ENCODE peak calls at places on chromosome 20, in six cellular contexts. C is transverse colon, V is mucosa of descending colon, M is thoracic aorta, K is ovary, T is lower lobe of right lung. B is an unnamed sample.

GRCh38 chr20:37669062-37669772 is 24.6 kb upstream of the CTNNBL1 start:
- DNase-seq in C (no peak), V (no peak), M (no peak), K (no peak), T (no peak), B (no peak)

GRCh38 chr20:3227511-3227910 is 11.5 kb downstream of the SLC4A11 start:
- DNase-seq in C (no peak), V (no peak), M (no peak), K (no peak), T (no peak), B (no peak)

GRCh38 chr20:49859807-49860206 is 47.2 kb downstream of the SLC9A8 start:
- DNase-seq in C (no peak), V (no peak), M (no peak), K (no peak), T (no peak), B (no peak)

GRCh38 chr20:63318391-63319163 is 25.6 kb downstream of the COL20A1 start:
- DNase-seq in C (no peak), V (no peak), M (no peak), K (peak; percentile 5), T (no peak), B (no peak)

GRCh38 chr20:36845288-36845969 is 30.5 kb upstream of the TLDC2 start:
- DNase-seq in C (no peak), V (peak; percentile 2), M (no peak), K (no peak), T (no peak), B (no peak)

GRCh38 chr20:47774081-47774777 is 11.1 kb downstream of the SULF2 start:
- DNase-seq in C (peak; percentile 57), V (peak; percentile 71), M (no peak), K (no peak), T (no peak), B (no peak)

GRCh38 chr20:25992146-25992545 is 295.5 kb upstream of the ZNF337 start:
- DNase-seq in C (no peak), V (no peak), M (no peak), K (no peak), T (no peak), B (no peak)

GRCh38 chr20:11389188-11389587 is 528.5 kb upstream of the BTBD3 start:
- DNase-seq in C (no peak), V (no peak), M (no peak), K (no peak), T (no peak), B (no peak)

GRCh38 chr20:38800882-38801281 is 4.6 kb upstream of the PPP1R16B start:
- DNase-seq in C (no peak), V (no peak), M (no peak), K (no peak), T (no peak), B (no peak)

GRCh38 chr20:32456869-32457421 is 98.8 kb downstream of the ASXL1 start:
- DNase-seq in C (no peak), V (no peak), M (no peak), K (peak; percentile 63), T (no peak), B (no peak)

GRCh38 chr20:47161411-47161810 is 195.1 kb downstream of the ZMYND8 start:
- DNase-seq in C (no peak), V (no peak), M (no peak), K (no peak), T (no peak), B (no peak)

GRCh38 chr20:1033751-1034419 is 31.8 kb upstream of the RSPO4 start:
- DNase-seq in C (no peak), V (no peak), M (no peak), K (no peak), T (peak; percentile 76), B (peak; percentile 47)

GRCh38 chr20:20549267-20549612 is 163.2 kb downstream of the RALGAPA2 start:
- DNase-seq in C (no peak), V (peak; percentile 16), M (no peak), K (no peak), T (no peak), B (no peak)

GRCh38 chr20:381581-382290 is 1.2 kb downstream of the TRIB3 start:
- DNase-seq in C (peak; percentile 87), V (peak; percentile 82), M (peak; percentile 12), K (peak; percentile 42), T (peak; percentile 87), B (peak; percentile 65)

GRCh38 chr20:3242167-3242692 is 3.2 kb upstream of the SLC4A11 start:
- DNase-seq in C (no peak), V (no peak), M (no peak), K (no peak), T (no peak), B (no peak)

GRCh38 chr20:32969356-32970114 is 34.7 kb downstream of the SUN5 start:
- DNase-seq in C (no peak), V (no peak), M (no peak), K (no peak), T (no peak), B (no peak)

GRCh38 chr20:24771651-24772061 is 177.4 kb upstream of the CST7 start:
- DNase-seq in C (no peak), V (no peak), M (no peak), K (no peak), T (no peak), B (no peak)

GRCh38 chr20:4815618-4816017 is 93.9 kb downstream of the PRND start:
- DNase-seq in C (no peak), V (no peak), M (no peak), K (no peak), T (no peak), B (no peak)

GRCh38 chr20:51803157-51803854 is 985 bp upstream of the SALL4 start:
- DNase-seq in C (no peak), V (no peak), M (no peak), K (no peak), T (no peak), B (no peak)

GRCh38 chr20:1870792-1871550 is 24.2 kb upstream of the SIRPA start:
- DNase-seq in C (no peak), V (no peak), M (no peak), K (no peak), T (no peak), B (no peak)

GRCh38 chr20:15446373-15446772 is 1109.0 kb upstream of the FLRT3 start:
- DNase-seq in C (no peak), V (no peak), M (no peak), K (peak; percentile 8), T (no peak), B (no peak)

GRCh38 chr20:42598586-42598985 is 591.1 kb downstream of the PTPRT start:
- DNase-seq in C (no peak), V (peak; percentile 6), M (no peak), K (no peak), T (no peak), B (no peak)

GRCh38 chr20:42604998-42605970 is 584.4 kb downstream of the PTPRT start:
- DNase-seq in C (no peak), V (no peak), M (no peak), K (no peak), T (no peak), B (no peak)

DNA sequence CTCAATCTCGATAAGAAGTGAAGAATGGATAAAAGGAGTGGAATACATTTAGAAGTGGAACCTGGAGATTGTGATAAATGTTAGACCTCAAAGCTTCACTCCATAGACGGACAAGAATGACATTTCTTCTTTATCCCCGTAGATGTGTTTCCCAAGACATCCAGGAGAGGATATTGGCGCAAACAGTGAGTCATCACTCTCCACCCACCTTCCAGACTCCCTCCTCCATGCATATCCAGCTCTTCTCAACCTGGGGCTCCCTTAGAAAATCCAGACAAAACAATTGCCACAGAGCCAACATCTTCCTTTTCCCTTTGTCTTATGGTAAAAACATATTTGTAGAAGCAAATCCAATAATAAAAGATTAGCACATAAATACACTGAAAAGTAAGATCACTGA is 586.1 kb downstream of the PTPRT start:
- DNase-seq in C (no peak), V (no peak), M (no peak), K (no peak), T (no peak), B (no peak)
- H3K9me3 ChIP-seq in C (no peaks in the 10 kb centered on the region), V (no peaks in the 10 kb centered on the region), M (no peaks in the 10 kb centered on the region), K (no peaks in the 10 kb centered on the region), T (no peaks in the 10 kb centered on the region), B (no peaks in the 10 kb centered on the region)

DNA sequence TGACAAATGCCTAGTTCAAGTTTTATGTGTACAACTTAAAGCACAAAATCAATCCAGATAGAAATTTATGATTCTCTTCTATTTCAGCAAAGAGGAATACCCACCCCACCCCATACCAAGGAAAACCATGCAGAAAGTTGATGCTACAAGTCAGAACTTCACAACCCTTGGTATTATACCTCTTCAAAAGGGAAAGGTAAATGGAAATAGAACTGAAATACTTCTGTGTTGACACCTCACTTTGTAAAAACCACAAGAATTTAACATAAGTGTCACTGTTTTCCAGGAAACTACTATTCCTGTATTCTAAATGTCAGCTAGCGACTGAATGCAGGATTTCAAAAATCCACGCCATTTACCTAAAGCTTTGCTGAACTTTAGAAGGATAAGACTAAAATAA is 3.7 kb downstream of the CPNE1 start:
- DNase-seq in C (no peak), V (no peak), M (no peak), K (no peak), T (no peak), B (no peak)
- H3K4me1 ChIP-seq in C (peaks cover 21% of the 10 kb centered on the region), V (peaks cover 43% of the 10 kb centered on the region), M (peaks cover 33% of the 10 kb centered on the region), K (peaks cover 13% of the 10 kb centered on the region), T (peaks cover 73% of the 10 kb centered on the region), B (peaks cover 17% of the 10 kb centered on the region)

GRCh38 chr20:14148042-14148441 is 152.7 kb downstream of the MACROD2 start:
- DNase-seq in C (no peak), V (no peak), M (no peak), K (no peak), T (no peak), B (no peak)
- H3K9me3 ChIP-seq in C (no peaks in the 10 kb centered on the region), V (no peaks in the 10 kb centered on the region), M (no peaks in the 10 kb centered on the region), K (no peaks in the 10 kb centered on the region), T (no peaks in the 10 kb centered on the region), B (no peaks in the 10 kb centered on the region)

GRCh38 chr20:53917145-53918009 is 153.0 kb downstream of the BCAS1 start:
- DNase-seq in C (peak; percentile 59), V (peak; percentile 67), M (no peak), K (peak; percentile 34), T (no peak), B (peak; percentile 13)
- H3K4me1 ChIP-seq in C (peaks cover 28% of the 10 kb centered on the region), V (peaks cover 24% of the 10 kb centered on the region), M (peaks cover 11% of the 10 kb centered on the region), K (peaks cover 11% of the 10 kb centered on the region), T (peaks cover 33% of the 10 kb centered on the region), B (peaks cover 37% of the 10 kb centered on the region)

DNA sequence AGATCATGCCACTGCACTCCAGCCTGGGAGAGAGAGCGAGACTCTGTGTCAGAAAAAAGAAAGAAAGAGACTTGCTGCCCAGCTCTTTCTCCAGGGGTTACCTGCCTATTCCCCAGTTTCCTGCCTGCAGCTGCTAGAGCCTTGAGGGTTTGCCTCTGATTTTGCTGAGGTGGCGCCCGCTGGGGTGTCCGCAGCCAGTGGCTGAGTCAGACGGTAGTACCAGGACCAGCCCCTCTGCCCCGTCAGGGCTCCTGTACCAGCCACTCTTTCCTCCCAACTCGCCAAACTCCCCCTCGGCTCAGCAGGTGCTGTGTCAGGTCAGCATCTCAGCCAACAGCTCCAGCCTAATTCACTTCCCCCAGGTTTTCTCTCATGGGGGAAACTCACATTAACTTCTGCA is 7.4 kb upstream of the LSM14B start:
- DNase-seq in C (no peak), V (no peak), M (no peak), K (no peak), T (no peak), B (no peak)
- H3K9me3 ChIP-seq in C (peaks cover 22% of the 10 kb centered on the region), V (peaks cover 28% of the 10 kb centered on the region), M (peaks cover 24% of the 10 kb centered on the region), K (no peaks in the 10 kb centered on the region), T (peaks cover 24% of the 10 kb centered on the region), B (peaks cover 9% of the 10 kb centered on the region)